ENCODE peak calls at places on chromosome 16, in seven cellular contexts. W is mesendoderm, V is trophoblast cell, E is neuronal stem cell, N is H1, M is mesenchymal stem cell, G is H9. Y is an unnamed sample. For H3K4me1, the result is how much of the 10 kb centered on the place peaks cover.

GRCh38 chr16:87560428-87561199 is 41.7 kb upstream of the JPH3 start:
- DNase-seq in V (no peak), E (no peak), W (peak), N (peak), G (peak), M (peak), Y (no peak)

GRCh38 chr16:77277571-77277970 is 78.4 kb downstream of the SYCE1L start:
- DNase-seq in V (no peak), M (no peak), E (no peak), N (no peak), W (no peak), G (no peak), Y (no peak)

GRCh38 chr16:67226804-67227566 is at the start of gene TMEM208:
- DNase-seq in E (peak), G (peak), M (peak), V (peak), N (peak), W (peak), Y (peak)

GRCh38 chr16:86069736-86070298 is 170.9 kb downstream of the IRF8 start:
- DNase-seq in E (no peak), W (no peak), G (no peak), V (no peak), M (no peak), N (no peak), Y (no peak)

GRCh38 chr16:62597874-62598273 is 561.6 kb upstream of the CDH8 start:
- DNase-seq in V (no peak), M (no peak), G (no peak), E (no peak), N (no peak), W (peak), Y (no peak)

GRCh38 chr16:86031141-86031678 is 132.2 kb downstream of the IRF8 start:
- DNase-seq in G (no peak), N (no peak), V (no peak), E (no peak), M (no peak), W (no peak), Y (no peak)

GRCh38 chr16:16047761-16048160 is 98.3 kb downstream of the ABCC1 start:
- DNase-seq in N (no peak), V (no peak), M (no peak), W (no peak), E (no peak), G (no peak), Y (no peak)

GRCh38 chr16:67029249-67030096 is 524 bp downstream of the CBFB start:
- DNase-seq in W (peak), E (peak), M (peak), V (peak), N (no peak), G (no peak), Y (peak)

GRCh38 chr16:10918294-10919002 is 23.8 kb downstream of the DEXI start:
- DNase-seq in N (peak), E (peak), G (peak), W (peak), V (peak), M (peak), Y (peak)

DNA sequence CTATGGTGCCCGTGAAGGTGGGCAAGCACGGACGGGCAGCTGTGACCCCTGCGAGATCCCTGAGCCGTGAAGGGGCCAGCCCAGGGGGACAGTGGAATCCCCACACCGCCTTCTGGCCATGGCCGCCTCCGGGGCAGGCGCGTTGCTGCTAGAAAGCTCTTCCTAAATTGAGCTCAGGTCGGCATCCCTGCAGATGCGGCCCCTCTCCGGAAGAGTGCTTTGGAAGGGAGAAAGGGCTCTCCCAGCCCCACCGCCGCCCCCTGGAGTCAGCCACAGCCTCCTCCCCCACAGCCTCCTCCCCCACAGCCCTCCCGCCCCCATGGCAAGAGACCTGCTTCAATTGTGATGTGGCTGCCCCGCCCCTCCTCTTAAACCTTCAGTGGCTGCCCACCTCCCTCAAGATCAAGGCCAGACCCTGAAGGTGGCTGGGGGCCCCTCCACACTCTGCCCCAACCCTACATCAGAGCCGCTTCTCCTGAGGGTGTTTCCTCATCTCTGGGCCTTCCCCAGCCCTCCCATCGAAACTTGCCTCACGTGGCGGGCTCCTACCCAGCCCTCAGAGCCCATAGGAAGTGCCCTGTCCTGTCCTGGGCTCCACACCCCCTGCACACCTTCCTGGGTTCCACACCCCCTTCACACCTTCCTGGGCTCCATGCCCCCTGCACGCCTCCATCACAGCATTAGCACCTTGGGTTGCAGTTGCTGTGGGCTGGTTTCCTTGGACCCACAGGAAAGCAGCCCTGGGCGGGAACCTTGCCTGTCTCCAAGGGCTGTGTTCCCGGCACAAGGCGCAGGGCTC is 5.5 kb upstream of the CBFA2T3 start:
- DNase-seq in N (no peak), V (no peak), W (no peak), E (no peak), M (no peak), G (no peak), Y (no peak)
- H3K4me1 ChIP-seq in N (under half), V (under half), W (under half), E (under half), M (under half), G (under half), Y (under half)

GRCh38 chr16:31331807-31332301 is 23.1 kb upstream of the ITGAX start:
- DNase-seq in V (no peak), M (no peak), N (no peak), G (no peak), W (no peak), E (no peak), Y (no peak)
- H4K8ac ChIP-seq in V (no peak), M (no peak), N (no peak), G (no peak), W (no peak), E (no peak), Y (no peak)

GRCh38 chr16:71852146-71852545 is 6.4 kb downstream of the ATXN1L start:
- DNase-seq in M (no peak), V (no peak), G (no peak), W (no peak), E (no peak), N (no peak), Y (no peak)
- H3K4me1 ChIP-seq in M (under half), V (under half), G (under half), W (under half), E (under half), N (under half), Y (under half)

GRCh38 chr16:54443352-54443751 is 156.8 kb upstream of the IRX3 start:
- DNase-seq in M (no peak), W (no peak), N (no peak), G (no peak), E (no peak), V (no peak), Y (no peak)
- H4K8ac ChIP-seq in M (no peak), W (no peak), N (no peak), G (no peak), E (no peak), V (no peak), Y (no peak)

DNA sequence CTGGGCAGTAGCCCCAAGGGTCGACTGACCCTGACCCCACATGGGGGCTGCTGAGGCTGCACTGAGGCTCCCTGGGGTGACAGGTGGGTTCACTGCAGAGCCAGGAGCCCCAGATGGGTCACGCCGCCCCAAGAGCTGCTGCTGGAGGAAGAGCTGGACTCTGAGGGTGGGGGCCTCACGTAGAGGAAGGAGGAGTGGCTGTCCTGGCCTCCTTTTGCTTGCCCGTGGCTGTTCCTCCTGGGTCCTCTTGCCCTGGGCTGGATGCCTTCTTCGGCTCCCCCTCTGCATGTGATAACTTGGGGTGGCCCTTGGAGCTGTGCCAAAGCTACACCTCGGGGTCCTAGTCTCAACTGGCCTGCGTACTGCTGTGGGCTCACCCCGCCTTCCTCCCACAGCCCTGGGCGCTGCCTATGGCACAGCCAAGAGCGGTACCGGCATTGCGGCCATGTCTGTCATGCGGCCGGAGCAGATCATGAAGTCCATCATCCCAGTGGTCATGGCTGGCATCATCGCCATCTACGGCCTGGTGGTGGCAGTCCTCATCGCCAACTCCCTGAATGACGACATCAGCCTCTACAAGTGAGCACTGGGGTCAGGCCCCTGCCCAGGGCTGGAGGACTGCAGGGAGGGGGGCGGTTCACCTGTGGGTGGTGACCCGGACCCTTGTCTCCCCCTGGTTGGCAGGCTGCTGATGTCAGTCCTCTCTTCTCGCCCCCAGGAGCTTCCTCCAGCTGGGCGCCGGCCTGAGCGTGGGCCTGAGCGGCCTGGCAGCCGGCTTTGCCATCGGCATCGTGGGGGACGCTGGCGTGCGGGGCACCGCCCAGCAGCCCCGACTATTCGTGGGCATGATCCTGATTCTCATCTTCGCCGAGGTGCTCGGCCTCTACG is 1.1 kb upstream of the AMDHD2 start:
- DNase-seq in G (peak), M (no peak), V (no peak), E (no peak), N (no peak), W (no peak), Y (no peak)
- H3K4me1 ChIP-seq in G (under half), M (half or more), V (under half), E (under half), N (under half), W (under half), Y (under half)

DNA sequence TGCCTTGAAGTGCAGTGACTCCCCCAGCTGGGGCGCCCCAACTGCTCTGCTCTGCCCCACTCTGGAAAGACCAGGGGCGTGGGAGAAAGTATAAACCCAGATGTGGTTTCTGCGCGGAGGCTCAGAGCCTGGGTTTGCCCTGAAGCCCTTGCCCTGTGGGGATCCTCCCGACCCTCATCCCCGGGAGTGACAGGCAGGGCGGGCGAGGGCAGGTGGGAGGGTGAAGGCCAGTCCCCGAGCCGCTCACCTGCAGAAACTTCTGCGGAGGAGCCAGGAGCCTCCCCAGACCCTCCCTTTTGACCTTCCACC is 3.8 kb downstream of the TPSD1 start:
- DNase-seq in W (no peak), N (no peak), M (no peak), G (no peak), E (no peak), V (no peak), Y (no peak)
- H4K8ac ChIP-seq in W (no peak), N (no peak), M (no peak), G (no peak), E (no peak), V (no peak), Y (no peak)

GRCh38 chr16:84816485-84816884 is 3.3 kb upstream of the CRISPLD2 start:
- DNase-seq in E (no peak), W (no peak), G (no peak), V (no peak), N (no peak), M (no peak), Y (no peak)

GRCh38 chr16:84816023-84816422 is 3.8 kb upstream of the CRISPLD2 start:
- DNase-seq in E (no peak), G (no peak), M (no peak), V (no peak), N (no peak), W (no peak), Y (no peak)

GRCh38 chr16:84818133-84818532 is 1.7 kb upstream of the CRISPLD2 start:
- DNase-seq in V (no peak), E (no peak), G (no peak), W (no peak), M (no peak), N (no peak), Y (no peak)

GRCh38 chr16:84817613-84818012 is 2.2 kb upstream of the CRISPLD2 start:
- DNase-seq in E (no peak), G (no peak), V (no peak), W (no peak), M (no peak), N (no peak), Y (no peak)

DNA sequence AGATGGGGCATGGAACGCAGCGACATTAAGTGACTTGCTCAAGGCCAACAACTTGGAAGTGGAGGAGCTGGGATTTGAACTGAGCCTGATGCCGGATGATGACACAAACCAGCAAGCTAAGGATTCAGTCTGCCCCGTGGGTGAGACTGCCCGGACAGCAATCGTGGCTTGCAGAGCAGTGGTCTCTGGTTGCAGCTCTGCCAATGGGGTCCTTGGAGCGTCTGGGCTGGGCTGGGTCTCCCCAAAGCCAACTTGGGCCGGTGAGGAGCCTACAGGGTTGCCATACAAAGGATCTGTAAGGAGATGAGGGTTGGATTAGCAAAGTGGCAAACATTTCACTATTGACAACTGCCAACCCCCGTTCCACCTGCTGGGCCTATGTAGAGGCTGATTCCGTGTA is 2.6 kb upstream of the CRISPLD2 start:
- DNase-seq in N (no peak), M (no peak), G (no peak), W (no peak), V (no peak), E (no peak), Y (no peak)
- H3K4me1 ChIP-seq in N (under half), M (under half), G (under half), W (under half), V (under half), E (under half), Y (under half)

GRCh38 chr16:28313587-28313986 is 21.3 kb downstream of the SBK1 start:
- DNase-seq in W (no peak), G (no peak), M (no peak), V (no peak), N (no peak), E (no peak), Y (no peak)
- H4K8ac ChIP-seq in W (no peak), G (no peak), M (no peak), V (no peak), N (no peak), E (no peak), Y (no peak)

GRCh38 chr16:56861092-56861610 is 3.9 kb upstream of the SLC12A3 start:
- DNase-seq in N (no peak), E (no peak), G (no peak), V (peak), M (peak), W (peak), Y (no peak)

GRCh38 chr16:56858375-56858774 is 6.6 kb upstream of the SLC12A3 start:
- DNase-seq in G (no peak), W (no peak), N (no peak), M (no peak), E (no peak), V (no peak), Y (no peak)

GRCh38 chr16:56860226-56861020 is 4.6 kb upstream of the SLC12A3 start:
- DNase-seq in G (no peak), V (no peak), E (no peak), M (no peak), W (no peak), N (no peak), Y (no peak)

GRCh38 chr16:56861756-56862155 is 3.3 kb upstream of the SLC12A3 start:
- DNase-seq in E (no peak), W (no peak), G (no peak), V (no peak), M (no peak), N (no peak), Y (no peak)

GRCh38 chr16:56859636-56860035 is 5.4 kb upstream of the SLC12A3 start:
- DNase-seq in G (no peak), E (no peak), N (no peak), W (no peak), V (no peak), M (no peak), Y (no peak)
- H3K4me1 ChIP-seq in G (under half), E (under half), N (under half), W (under half), V (under half), M (under half), Y (under half)

GRCh38 chr16:6493555-6493954 is 839.1 kb upstream of the RBFOX1 start:
- DNase-seq in V (no peak), E (no peak), W (no peak), G (no peak), M (no peak), N (no peak), Y (no peak)
- H4K8ac ChIP-seq in V (no peak), E (no peak), W (no peak), G (no peak), M (no peak), N (no peak), Y (no peak)